ENCODE peak calls at places on chromosomes 13 and 19, in eight cellular contexts. E is heart right ventricle, N is spleen, H is breast epithelium, B is cardiac muscle cell, S is kidney, X is uterus, T is endothelial cell of umbilical vein. P is an unnamed sample.

GRCh38 chr19:7545904-7546303 is 10.4 kb downstream of the PNPLA6 start:
- DNase-seq in E (no peak), N (no peak), H (no peak), B (no peak), S (no peak), X (no peak), T (no peak), P (no peak)

GRCh38 chr13:72983085-72983768 is 75.6 kb upstream of the KLF5 start:
- DNase-seq in E (no peak), N (no peak), H (no peak), B (no peak), S (no peak), X (no peak), T (no peak), P (no peak)

GRCh38 chr13:50386527-50387123 is 371.4 kb downstream of the KCNRG start:
- DNase-seq in E (peak; percentile 34), N (no peak), H (no peak), B (peak; percentile 61), S (no peak), X (peak; percentile 27), T (peak; percentile 71), P (no peak)

GRCh38 chr13:73248711-73249580 is 190.1 kb downstream of the KLF5 start:
- DNase-seq in E (no peak), N (no peak), H (peak; percentile 74), B (peak; percentile 29), S (no peak), X (no peak), T (no peak), P (no peak)

GRCh38 chr19:11361037-11361770 is 6.0 kb downstream of the PLPPR2 start:
- DNase-seq in E (peak; percentile 52), N (no peak), H (no peak), B (peak; percentile 90), S (no peak), X (no peak), T (no peak), P (no peak)

GRCh38 chr13:113926301-113926761 is 47.5 kb downstream of the C13orf46 start:
- DNase-seq in E (no peak), N (peak; percentile 38), H (no peak), B (no peak), S (no peak), X (peak; percentile 33), T (no peak), P (no peak)

GRCh38 chr19:48965806-48966540 is 864 bp downstream of the FTL start:
- DNase-seq in E (peak; percentile 86), N (peak; percentile 96), H (peak; percentile 90), B (peak; percentile 91), S (peak; percentile 96), X (peak; percentile 87), T (peak; percentile 85), P (peak; percentile 84)

GRCh38 chr13:42561752-42562467 is 12.0 kb upstream of the TNFSF11 start:
- DNase-seq in E (no peak), N (no peak), H (no peak), B (no peak), S (no peak), X (no peak), T (no peak), P (no peak)

GRCh38 chr13:109412232-109412935 is 374.0 kb downstream of the IRS2 start:
- DNase-seq in E (peak; percentile 57), N (no peak), H (no peak), B (peak; percentile 91), S (no peak), X (peak; percentile 23), T (peak; percentile 5), P (no peak)

GRCh38 chr13:91988331-91988730 is 589.9 kb downstream of the GPC5 start:
- DNase-seq in E (no peak), N (no peak), H (no peak), B (no peak), S (no peak), X (no peak), T (no peak), P (no peak)

GRCh38 chr19:34428549-34429285 is 536 bp downstream of the UBA2 start:
- DNase-seq in E (peak; percentile 51), N (no peak), H (no peak), B (peak; percentile 43), S (no peak), X (peak; percentile 17), T (peak; percentile 41), P (peak; percentile 21)

GRCh38 chr19:41219924-41220567 is 1.0 kb downstream of the AXL start:
- DNase-seq in E (peak; percentile 67), N (no peak), H (no peak), B (peak; percentile 19), S (peak; percentile 80), X (peak; percentile 66), T (no peak), P (no peak)

GRCh38 chr19:46601318-46602224 is at the start of gene CALM3:
- DNase-seq in E (no peak), N (no peak), H (no peak), B (no peak), S (peak; percentile 84), X (no peak), T (peak; percentile 33), P (peak; percentile 47)

GRCh38 chr19:46596008-46596407 is 5.1 kb upstream of the CALM3 start:
- DNase-seq in E (no peak), N (no peak), H (no peak), B (no peak), S (no peak), X (no peak), T (no peak), P (no peak)

GRCh38 chr19:46599716-46600392 is 1.3 kb upstream of the CALM3 start:
- DNase-seq in E (no peak), N (no peak), H (no peak), B (no peak), S (no peak), X (no peak), T (no peak), P (no peak)

GRCh38 chr19:46600393-46601317 is 475 bp upstream of the CALM3 start:
- DNase-seq in E (peak; percentile 97), N (peak; percentile 97), H (peak; percentile 97), B (peak; percentile 97), S (peak; percentile 99), X (peak; percentile 98), T (peak; percentile 98), P (peak; percentile 96)

GRCh38 chr19:46598372-46598917 is 2.7 kb upstream of the CALM3 start:
- DNase-seq in E (no peak), N (no peak), H (no peak), B (no peak), S (no peak), X (no peak), T (no peak), P (no peak)
- H3K4me1 ChIP-seq in E (peaks cover 25% of the 10 kb centered on the region), N (peaks cover 14% of the 10 kb centered on the region), H (peaks cover 7% of the 10 kb centered on the region), B (peaks cover 11% of the 10 kb centered on the region), S (peaks cover 13% of the 10 kb centered on the region), X (no peaks in the 10 kb centered on the region), T (peaks cover 12% of the 10 kb centered on the region), P (peaks cover 16% of the 10 kb centered on the region)

DNA sequence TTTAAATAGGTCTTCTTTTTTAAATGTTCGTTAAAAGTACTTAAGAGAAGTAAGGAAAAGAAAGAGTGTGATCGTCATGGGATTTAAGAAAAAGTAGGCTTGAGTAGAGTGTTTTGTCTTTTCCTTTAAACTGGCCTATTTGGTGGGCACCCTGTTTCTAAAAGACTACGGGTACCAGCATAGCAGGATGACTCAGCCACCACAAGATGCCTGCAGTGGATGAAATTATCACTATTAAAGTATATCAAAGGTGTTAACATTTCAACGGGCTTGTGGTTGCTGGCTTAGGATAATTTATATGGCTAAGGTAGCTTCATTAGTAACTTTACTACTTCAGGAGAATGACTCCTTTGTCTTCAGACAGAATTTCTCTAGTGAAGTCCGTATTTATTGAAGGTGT is 112.6 kb downstream of the STARD13 start:
- DNase-seq in E (no peak), N (no peak), H (no peak), B (no peak), S (no peak), X (no peak), T (no peak), P (no peak)
- H3K9me3 ChIP-seq in E (no peaks in the 10 kb centered on the region), N (no peaks in the 10 kb centered on the region), H (no peaks in the 10 kb centered on the region), B (no peaks in the 10 kb centered on the region), S (no peaks in the 10 kb centered on the region), X (no peaks in the 10 kb centered on the region), T (no peaks in the 10 kb centered on the region), P (no peaks in the 10 kb centered on the region)

DNA sequence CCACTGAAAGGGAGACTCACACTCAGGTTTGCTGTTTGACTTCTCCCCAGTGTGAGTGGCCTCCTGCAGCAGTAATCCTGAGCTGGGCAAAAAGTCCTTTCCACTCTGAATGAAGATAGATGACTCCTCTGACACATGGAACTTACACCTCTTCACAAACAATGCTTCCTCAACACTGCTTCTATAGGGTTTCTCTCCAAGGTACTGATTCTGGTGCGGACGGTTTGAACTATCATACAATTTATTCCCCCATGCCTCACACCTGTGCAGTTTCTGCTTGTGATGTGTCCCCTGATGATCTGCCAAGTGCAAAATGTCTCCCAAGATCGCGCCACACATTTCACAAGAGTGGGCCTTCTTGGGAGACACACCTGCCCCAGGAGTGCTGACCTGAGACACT is 7.6 kb downstream of the ZNF418 start:
- DNase-seq in E (no peak), N (no peak), H (no peak), B (no peak), S (no peak), X (no peak), T (no peak), P (no peak)
- H3K36me3 ChIP-seq in E (peaks cover 5% of the 10 kb centered on the region), N (peaks cover 36% of the 10 kb centered on the region), H (no peaks in the 10 kb centered on the region), B (peaks cover 26% of the 10 kb centered on the region), S (peaks cover 33% of the 10 kb centered on the region), X (no peaks in the 10 kb centered on the region), T (no peaks in the 10 kb centered on the region), P (no peaks in the 10 kb centered on the region)

GRCh38 chr13:26019241-26019640 is 32.6 kb downstream of the SHISA2 start:
- DNase-seq in E (no peak), N (no peak), H (no peak), B (no peak), S (no peak), X (no peak), T (peak; percentile 29), P (no peak)

GRCh38 chr13:26019881-26020535 is 31.8 kb downstream of the SHISA2 start:
- DNase-seq in E (no peak), N (no peak), H (no peak), B (no peak), S (no peak), X (no peak), T (peak; percentile 88), P (no peak)

GRCh38 chr13:26021516-26021915 is 30.3 kb downstream of the SHISA2 start:
- DNase-seq in E (no peak), N (no peak), H (no peak), B (no peak), S (no peak), X (no peak), T (no peak), P (no peak)

GRCh38 chr13:26021956-26022355 is 29.9 kb downstream of the SHISA2 start:
- DNase-seq in E (no peak), N (no peak), H (no peak), B (no peak), S (no peak), X (no peak), T (no peak), P (no peak)

DNA sequence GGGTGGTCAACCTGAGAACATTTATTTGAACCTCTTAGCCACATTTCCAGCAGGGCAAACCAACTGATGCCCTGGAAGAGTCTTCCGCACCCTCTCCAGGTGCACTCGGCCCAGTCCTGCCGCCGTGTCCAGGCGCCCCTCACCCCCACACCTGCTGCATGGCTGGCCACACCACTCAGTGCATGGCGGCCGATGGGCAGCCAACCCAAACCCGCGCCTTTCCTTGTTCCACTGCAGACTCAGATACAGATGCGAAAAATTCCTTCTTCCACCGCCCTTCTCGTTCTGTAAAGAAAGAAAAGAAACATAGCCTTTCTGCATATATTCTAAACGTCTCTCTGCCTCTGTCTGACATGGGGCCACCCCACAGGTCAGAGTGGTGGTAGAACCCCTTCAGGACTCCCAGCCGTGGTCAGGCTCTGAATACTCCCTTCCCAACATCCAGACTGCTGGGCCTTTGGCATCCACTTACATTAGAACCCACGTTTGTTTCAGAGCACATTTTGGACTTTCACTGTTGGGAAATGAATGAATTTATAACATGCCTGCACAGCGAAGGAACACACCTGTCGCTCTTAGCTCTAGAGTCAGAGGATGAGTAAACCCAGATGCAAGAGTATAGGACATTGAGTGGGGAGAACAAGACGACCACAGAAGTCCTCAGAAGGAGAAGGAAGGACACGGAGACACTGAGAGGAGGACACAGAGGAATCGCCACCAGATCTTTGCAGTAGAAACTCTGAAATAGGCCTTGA is 31.1 kb downstream of the SHISA2 start:
- DNase-seq in E (no peak), N (no peak), H (no peak), B (no peak), S (no peak), X (no peak), T (no peak), P (no peak)
- H3K4me1 ChIP-seq in E (peaks cover 13% of the 10 kb centered on the region), N (no peaks in the 10 kb centered on the region), H (no peaks in the 10 kb centered on the region), B (peaks cover 53% of the 10 kb centered on the region), S (peaks cover 23% of the 10 kb centered on the region), X (no peaks in the 10 kb centered on the region), T (peaks cover 76% of the 10 kb centered on the region), P (peaks cover 18% of the 10 kb centered on the region)

P was measured in HAP-1.